ENCODE peak calls at places on chromosome 16, in seven cellular contexts. Q is stimulated activated CD4-positive, alpha-beta T cell treated with anti-CD3 and anti-CD28 coated beads, Interleukin-2, amount 100 ng/mL, for 48 hours; W is hippocampal formation; U is HL-60; H is ELR; A is GDM1; Y is stimulated activated CD8-positive, alpha-beta memory T cell treated with anti-CD3 and anti-CD28 coated beads, Interleukin-15, amount 100 ng/mL, for 24 hours. X is an unnamed sample.

GRCh38 chr16:15950167-15950854 is 895 bp downstream of the ABCC1 start:
- DNase-seq in H (peak), W (no peak), A (no peak), Q (peak), U (peak), Y (peak), X (peak)

GRCh38 chr16:19001788-19002187 is 18.1 kb downstream of the TMC7 start:
- DNase-seq in H (peak), W (no peak), Q (no peak), Y (no peak), U (no peak), A (no peak), X (no peak)

GRCh38 chr16:1903845-1904820 is 14.1 kb downstream of the HS3ST6 start:
- DNase-seq in Q (no peak), H (no peak), W (no peak), Y (no peak), A (no peak), U (no peak), X (no peak)

GRCh38 chr16:22813223-22813945 is 578 bp upstream of the HS3ST2 start:
- DNase-seq in H (peak), Y (peak), U (peak), A (peak), Q (peak), W (no peak), X (no peak)

GRCh38 chr16:82524939-82525338 is 101.8 kb upstream of the CDH13 start:
- DNase-seq in W (no peak), U (no peak), Y (no peak), A (no peak), H (no peak), Q (no peak), X (no peak)

GRCh38 chr16:49012961-49013726 is 268.5 kb downstream of the CBLN1 start:
- DNase-seq in W (peak), U (no peak), Y (no peak), H (no peak), A (no peak), Q (no peak), X (no peak)

GRCh38 chr16:88526906-88527185 is 43.4 kb upstream of the ZC3H18 start:
- DNase-seq in Q (no peak), Y (no peak), W (no peak), A (no peak), H (no peak), U (no peak), X (no peak)

GRCh38 chr16:920722-921121 is 50.1 kb downstream of the LMF1 start:
- DNase-seq in H (no peak), Y (no peak), A (no peak), Q (no peak), W (peak), U (no peak), X (no peak)

GRCh38 chr16:83095926-83096692 is 469.3 kb downstream of the CDH13 start:
- DNase-seq in A (no peak), Q (no peak), W (no peak), H (peak), U (no peak), Y (no peak), X (no peak)